ENCODE peak calls at places on chromosomes 4 and X, in five cellular contexts. L, X, T, G and S are unnamed samples.

GRCh38 chr4:38677466-38677865 is 13.5 kb downstream of the KLF3 start:
- DNase-seq in G (no peak), L (no peak), X (no peak), T (no peak), S (no peak)

GRCh38 chrX:31543565-31544125 is 471.8 kb upstream of the FTHL17 start:
- DNase-seq in T (no peak), X (no peak), G (no peak), L (no peak), S (no peak)

GRCh38 chrX:151789179-151789800 is 54.7 kb downstream of the CNGA2 start:
- DNase-seq in X (no peak), L (peak), T (peak), G (no peak), S (peak)

GRCh38 chrX:69152398-69152797 is 12.9 kb downstream of the PJA1 start:
- DNase-seq in T (no peak), L (peak), X (no peak), G (no peak), S (no peak)

GRCh38 chr4:76947369-76947768 is 2.2 kb upstream of the SEPTIN11 start:
- DNase-seq in G (no peak), X (no peak), L (no peak), T (no peak), S (peak)

GRCh38 chr4:41538017-41538733 is at the start of gene LIMCH1:
- DNase-seq in X (no peak), G (no peak), T (no peak), L (peak), S (no peak)

GRCh38 chrX:50067435-50068292 is 133.1 kb downstream of the AKAP4 start:
- DNase-seq in L (no peak), X (peak), G (no peak), T (peak), S (no peak)

GRCh38 chr4:32858971-32859370 is 2138.8 kb downstream of the PCDH7 start:
- DNase-seq in G (no peak), L (no peak), T (peak), X (no peak), S (peak)

GRCh38 chr4:57462843-57463242 is 352.7 kb upstream of the IGFBP7 start:
- DNase-seq in G (no peak), T (no peak), X (peak), L (no peak), S (no peak)

GRCh38 chr4:10117424-10118354 is 1.1 kb upstream of the WDR1 start:
- DNase-seq in G (no peak), T (no peak), L (no peak), X (no peak), S (no peak)

GRCh38 chr4:69066945-69067344 is 29.3 kb upstream of the UGT2B7 start:
- DNase-seq in T (peak), L (no peak), G (no peak), X (no peak), S (no peak)

GRCh38 chrX:78658851-78659744 is at the start of gene RTL3:
- DNase-seq in X (no peak), L (no peak), T (peak), G (no peak), S (no peak)

GRCh38 chr4:40395908-40396806 is 61.0 kb downstream of the CHRNA9 start:
- DNase-seq in T (peak), X (peak), L (no peak), G (no peak), S (no peak)

GRCh38 chrX:75603833-75604232 is 81.0 kb upstream of the ZDHHC15 start:
- DNase-seq in G (no peak), L (no peak), T (no peak), X (peak), S (peak)

GRCh38 chrX:44228621-44229020 is 114.9 kb downstream of the EFHC2 start:
- DNase-seq in G (no peak), L (no peak), T (no peak), X (no peak), S (no peak)

GRCh38 chr4:150206981-150207380 is 128.7 kb downstream of the DCLK2 start:
- DNase-seq in X (no peak), G (no peak), T (no peak), L (no peak), S (no peak)

GRCh38 chr4:109027016-109027500 is 264.2 kb upstream of the ETNPPL start:
- DNase-seq in L (no peak), G (no peak), X (no peak), T (no peak), S (no peak)

GRCh38 chrX:39459204-39459603 is 638.6 kb downstream of the BCOR start:
- DNase-seq in X (no peak), T (no peak), G (no peak), L (no peak), S (no peak)

GRCh38 chr4:1244978-1245471 is 3.9 kb downstream of the CTBP1 start:
- DNase-seq in X (no peak), G (no peak), L (no peak), T (no peak), S (no peak)

GRCh38 chr4:1053080-1053661 is 41.7 kb downstream of the FGFRL1 start:
- DNase-seq in L (no peak), X (no peak), T (no peak), G (no peak), S (no peak)

GRCh38 chr4:6333301-6334202 is 63.9 kb downstream of the WFS1 start:
- DNase-seq in X (no peak), T (no peak), L (peak), G (no peak), S (no peak)

GRCh38 chrX:73877687-73878086 is 314.7 kb downstream of the CHIC1 start:
- DNase-seq in G (no peak), X (no peak), T (no peak), L (no peak), S (no peak)

GRCh38 chr4:143384381-143384994 is 47.8 kb downstream of the GAB1 start:
- DNase-seq in G (no peak), X (no peak), T (no peak), L (no peak), S (no peak)

GRCh38 chr4:185232370-185232769 is 23.0 kb downstream of the SNX25 start:
- DNase-seq in G (no peak), L (no peak), X (no peak), T (peak), S (no peak)

GRCh38 chr4:101229116-101229515 is 118.2 kb downstream of the PPP3CA start:
- DNase-seq in G (no peak), X (no peak), T (no peak), L (no peak), S (no peak)

GRCh38 chr4:112927544-112927943 is 121.9 kb upstream of the ANK2 start:
- DNase-seq in X (no peak), G (no peak), L (no peak), T (no peak), S (peak)